ENCODE peak calls at places on chromosomes 3 and 15, in ten cellular contexts. P is psoas muscle, G is fibroblast of lung, O is endodermal cell, A is caudate nucleus, S is sigmoid colon, J is cardiac muscle cell, C is testis, D is body of pancreas, T is RWPE1. W is an unnamed sample.

GRCh38 chr3:46998852-46999515 is 19.5 kb downstream of the NBEAL2 start:
- DNase-seq in G (no peak), S (no peak), C (no peak), D (no peak), T (no peak), O (no peak), J (no peak), A (no peak), P (peak; percentile 9), W (no peak)

GRCh38 chr3:196684548-196685407 is 27.3 kb downstream of the CEP19 start:
- DNase-seq in P (peak; percentile 46), O (peak; percentile 82), C (peak; percentile 73), A (peak; percentile 30), S (peak; percentile 75), G (peak; percentile 20), D (peak; percentile 72), T (peak; percentile 55), J (peak; percentile 73), W (no peak)

GRCh38 chr3:128369106-128369708 is 97.5 kb downstream of the DNAJB8 start:
- DNase-seq in C (peak; percentile 49), T (no peak), P (no peak), A (no peak), O (no peak), J (no peak), S (no peak), D (no peak), G (no peak), W (no peak)

GRCh38 chr15:49083471-49084284 is 37.4 kb upstream of the SECISBP2L start:
- DNase-seq in P (no peak), T (no peak), O (no peak), A (no peak), G (peak; percentile 73), J (no peak), D (no peak), C (no peak), S (no peak), W (no peak)

GRCh38 chr3:71066356-71066755 is 517.2 kb downstream of the FOXP1 start:
- DNase-seq in O (no peak), A (no peak), J (no peak), S (no peak), C (no peak), P (no peak), T (no peak), D (peak; percentile 55), G (no peak), W (no peak)

GRCh38 chr3:195110647-195111321 is 160.2 kb downstream of the XXYLT1 start:
- DNase-seq in J (peak; percentile 18), T (no peak), D (peak; percentile 50), G (no peak), C (peak; percentile 63), O (no peak), A (no peak), S (peak; percentile 85), P (no peak), W (no peak)

GRCh38 chr3:63940389-63940757 is 28.2 kb upstream of the SCAANT1 start:
- DNase-seq in T (peak; percentile 53), G (peak; percentile 90), A (no peak), C (no peak), D (no peak), S (no peak), J (peak; percentile 71), O (no peak), P (no peak), W (peak; percentile 70)

GRCh38 chr15:98799461-98799971 is 151.2 kb downstream of the IGF1R start:
- DNase-seq in P (no peak), J (peak; percentile 26), D (no peak), O (peak; percentile 89), S (no peak), T (peak; percentile 49), A (no peak), C (no peak), G (no peak), W (no peak)

GRCh38 chr3:158731938-158732855 is at the start of gene RARRES1:
- DNase-seq in J (peak; percentile 79), O (peak; percentile 81), S (peak; percentile 87), P (peak; percentile 68), A (no peak), T (peak; percentile 34), G (peak; percentile 74), C (peak; percentile 82), D (peak; percentile 65), W (no peak)

GRCh38 chr3:130014526-130014925 is 40.0 kb downstream of the TRH start:
- DNase-seq in O (no peak), S (no peak), P (peak; percentile 37), T (no peak), A (no peak), G (peak; percentile 91), D (peak; percentile 31), C (no peak), J (peak; percentile 39), W (no peak)

DNA sequence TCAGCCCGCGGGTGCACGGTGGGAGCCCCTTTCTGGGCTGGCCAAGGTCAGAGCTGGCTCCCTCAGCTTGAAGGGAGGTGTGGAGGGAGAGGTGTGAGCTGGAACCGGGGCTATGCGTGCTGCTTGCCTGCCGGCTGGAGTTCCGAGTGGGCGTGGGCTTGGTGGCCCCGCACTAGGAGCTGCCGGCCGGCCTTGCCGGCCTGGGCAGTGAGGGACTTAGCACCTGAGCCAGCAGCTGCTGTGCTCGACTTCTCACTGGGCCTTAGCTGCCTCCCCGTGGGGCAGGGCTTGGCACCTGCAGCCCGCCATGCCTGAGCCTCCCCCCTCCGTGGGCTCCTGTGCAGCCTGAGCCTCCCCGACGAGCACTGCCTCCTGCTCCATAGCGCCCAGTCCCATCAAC is 36.0 kb downstream of the TRH start:
- DNase-seq in D (no peak), P (no peak), J (no peak), C (no peak), S (no peak), A (no peak), G (no peak), O (no peak), T (no peak), W (no peak)
- H3K27ac ChIP-seq in D (no peak overlapping the region), P (no peak overlapping the region), J (no peak overlapping the region), C (no peak overlapping the region), S (no peak overlapping the region), A (no peak overlapping the region), G (no peak overlapping the region), O (no peak overlapping the region), T (no peak overlapping the region), W (no peak overlapping the region)

DNA sequence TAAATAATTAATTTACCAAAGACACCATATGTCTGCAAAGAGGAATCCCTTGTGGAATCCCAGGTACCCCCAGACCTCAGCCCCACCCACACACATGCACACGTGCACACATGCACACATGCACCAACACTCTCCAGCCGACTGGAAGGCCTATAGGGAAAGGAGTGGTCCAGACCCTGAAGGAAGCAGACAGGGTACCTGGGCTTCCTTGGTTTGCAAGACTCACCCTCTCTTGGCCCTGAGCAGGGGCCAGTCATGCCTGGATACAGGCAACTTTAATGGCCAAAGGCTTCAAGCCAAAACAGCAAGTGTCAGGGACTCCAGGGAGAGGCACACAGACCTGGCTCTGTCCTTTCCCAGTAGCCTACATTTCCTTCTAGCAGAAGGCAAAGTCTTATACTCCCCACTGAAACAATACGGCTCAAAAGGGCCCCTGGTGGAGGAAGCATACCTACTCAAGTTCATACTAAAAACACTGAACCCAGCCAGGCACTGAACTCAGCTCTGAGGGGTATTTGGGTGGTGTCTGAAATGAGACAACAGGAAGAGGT is 8.8 kb downstream of the MFGE8 start:
- DNase-seq in O (no peak), G (no peak), S (peak; percentile 46), C (no peak), A (no peak), P (no peak), T (no peak), J (no peak), D (no peak), W (no peak)
- H3K27ac ChIP-seq in O (no peak overlapping the region), G (no peak overlapping the region), S (no peak overlapping the region), C (no peak overlapping the region), A (no peak overlapping the region), P (peak overlapping the region; percentile 48), T (peak overlapping the region; percentile 80), J (no peak overlapping the region), D (no peak overlapping the region), W (no peak overlapping the region)

GRCh38 chr3:56919137-56919796 is 117.5 kb upstream of the ARHGEF3 start:
- DNase-seq in P (no peak), S (no peak), A (no peak), T (no peak), G (no peak), C (no peak), O (no peak), J (no peak), D (no peak), W (no peak)
- H3K27ac ChIP-seq in P (no peak overlapping the region), S (no peak overlapping the region), A (no peak overlapping the region), T (no peak overlapping the region), G (no peak overlapping the region), C (no peak overlapping the region), O (no peak overlapping the region), J (no peak overlapping the region), D (no peak overlapping the region), W (no peak overlapping the region)

DNA sequence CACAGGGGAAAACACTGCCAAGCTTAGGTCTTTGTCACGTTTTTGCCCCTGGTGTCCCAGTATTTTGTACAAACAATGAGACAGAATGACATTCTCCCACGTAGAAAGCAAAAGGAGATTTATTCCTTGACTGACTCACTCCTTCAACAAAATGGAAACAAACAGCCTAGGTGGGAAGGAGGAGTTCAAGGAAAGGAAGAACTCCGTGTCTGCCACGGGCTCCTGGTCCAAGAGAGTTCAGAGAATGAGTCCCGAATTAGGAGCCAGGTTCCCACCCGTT is 8.1 kb downstream of the TLE3 start:
- DNase-seq in D (no peak), O (no peak), T (no peak), C (no peak), A (no peak), J (no peak), P (no peak), S (no peak), G (no peak), W (no peak)
- H3K27ac ChIP-seq in D (no peak overlapping the region), O (no peak overlapping the region), T (no peak overlapping the region), C (no peak overlapping the region), A (no peak overlapping the region), J (no peak overlapping the region), P (peak overlapping the region; percentile 74), S (peak overlapping the region; percentile 64), G (no peak overlapping the region), W (no peak overlapping the region)

GRCh38 chr3:143188881-143189280 is 69.3 kb downstream of the CHST2 start:
- DNase-seq in D (no peak), P (no peak), T (no peak), A (no peak), G (no peak), O (no peak), S (no peak), J (no peak), C (no peak), W (no peak)
- H3K27ac ChIP-seq in D (no peak overlapping the region), P (no peak overlapping the region), T (no peak overlapping the region), A (no peak overlapping the region), G (no peak overlapping the region), O (no peak overlapping the region), S (no peak overlapping the region), J (no peak overlapping the region), C (no peak overlapping the region), W (no peak overlapping the region)

W was measured in epithelial cell of prostate.